ENCODE peak calls at places on chromosomes 1 and 21, in eight cellular contexts. U is lung, Y is GM20000, H is HFFc6, K is NCI-H446 treated with DMSO at 0.1 percent for 48 hours, X is tibial artery, I is ELF-1, J is germinal center. O is an unnamed sample.

GRCh38 chr1:205922806-205923205 is 20.4 kb downstream of the SLC26A9 start:
- DNase-seq in H (no peak), I (no peak), K (no peak), X (peak), J (no peak), U (no peak), Y (no peak), O (no peak)

GRCh38 chr1:203035111-203036000 is 9.1 kb downstream of the PPFIA4 start:
- DNase-seq in I (no peak), H (no peak), K (no peak), U (no peak), J (no peak), X (no peak), Y (no peak), O (no peak)

GRCh38 chr1:222099746-222100145 is 357.9 kb upstream of the DUSP10 start:
- DNase-seq in Y (no peak), H (no peak), J (no peak), I (no peak), U (no peak), X (no peak), K (no peak), O (no peak)

GRCh38 chr1:243474384-243474851 is 218.6 kb downstream of the SDCCAG8 start:
- DNase-seq in J (no peak), I (peak), X (no peak), U (no peak), K (peak), Y (no peak), H (no peak), O (no peak)

GRCh38 chr1:90729484-90730246 is 12.6 kb upstream of the BARHL2 start:
- DNase-seq in Y (peak), H (no peak), X (no peak), J (peak), U (no peak), K (no peak), I (peak), O (peak)

GRCh38 chr1:214008347-214008746 is 20.6 kb downstream of the PROX1 start:
- DNase-seq in H (no peak), I (no peak), J (no peak), X (no peak), Y (no peak), U (no peak), K (no peak), O (no peak)

GRCh38 chr1:197774691-197775281 is 494 bp downstream of the DENND1B start:
- DNase-seq in I (peak), H (peak), K (no peak), Y (peak), X (peak), J (peak), U (peak), O (peak)

GRCh38 chr1:198903203-198903602 is 264.4 kb downstream of the PTPRC start:
- DNase-seq in I (peak), K (peak), X (no peak), J (no peak), Y (no peak), H (no peak), U (no peak), O (no peak)

GRCh38 chr1:210792703-210793102 is 341.2 kb downstream of the KCNH1 start:
- DNase-seq in U (no peak), J (no peak), I (no peak), H (peak), Y (no peak), K (no peak), X (no peak), O (no peak)

GRCh38 chr21:16633851-16634521 is 878.9 kb upstream of the CXADR start:
- DNase-seq in U (no peak), I (no peak), H (no peak), Y (no peak), X (no peak), K (peak), J (no peak), O (no peak)

GRCh38 chr21:15566692-15567091 is 163.1 kb upstream of the USP25 start:
- DNase-seq in J (no peak), H (no peak), Y (no peak), X (no peak), I (no peak), K (no peak), U (no peak), O (no peak)

GRCh38 chr1:154176341-154176740 is 15.6 kb downstream of the TPM3 start:
- DNase-seq in I (no peak), J (no peak), Y (no peak), H (peak), U (no peak), X (peak), K (no peak), O (no peak)

GRCh38 chr1:216705686-216706085 is 17.5 kb downstream of the ESRRG start:
- DNase-seq in K (peak), Y (no peak), J (no peak), I (no peak), H (no peak), U (no peak), X (no peak), O (no peak)

GRCh38 chr1:205440476-205441317 is 15.1 kb downstream of the BLACAT1 start:
- DNase-seq in J (peak), I (peak), K (no peak), U (peak), X (peak), Y (peak), H (peak), O (peak)